ENCODE peak calls at places on chromosomes 4 and X, in seven cellular contexts. J is suprapubic skin; G is CD8-positive, alpha-beta memory T cell; V is mesendoderm; T is right lobe of liver; W is uterus; R is psoas muscle. L is an unnamed sample.

GRCh38 chrX:15911729-15912550 is 57.3 kb upstream of the AP1S2 start:
- DNase-seq in J (no peak), R (no peak), V (no peak), G (no peak), T (no peak), W (no peak), L (no peak)

GRCh38 chr4:55172694-55173287 is 47.4 kb upstream of the KDR start:
- DNase-seq in R (no peak), W (peak; percentile 32), G (no peak), V (peak; percentile 43), T (no peak), J (no peak), L (no peak)

GRCh38 chr4:100555791-100556190 is 38.0 kb upstream of the EMCN start:
- DNase-seq in R (no peak), G (no peak), J (no peak), V (no peak), W (no peak), T (no peak), L (no peak)

GRCh38 chr4:102761478-102761790 is 666 bp upstream of the MANBA start:
- DNase-seq in R (no peak), G (no peak), T (no peak), V (no peak), J (no peak), W (no peak), L (no peak)

GRCh38 chrX:107894038-107894437 is 68.4 kb downstream of the MID2 start:
- DNase-seq in V (peak; percentile 65), J (no peak), W (no peak), G (peak; percentile 53), R (no peak), T (no peak), L (no peak)

GRCh38 chrX:99901091-99901490 is 509.0 kb downstream of the PCDH19 start:
- DNase-seq in W (no peak), R (no peak), J (no peak), V (peak; percentile 0), G (no peak), T (no peak), L (no peak)

GRCh38 chr4:86185659-86186058 is 174.2 kb downstream of the MAPK10 start:
- DNase-seq in T (no peak), V (no peak), J (no peak), W (no peak), G (no peak), R (no peak), L (no peak)

GRCh38 chrX:119698835-119699234 is 5.9 kb upstream of the SEPTIN6 start:
- DNase-seq in V (peak; percentile 89), T (no peak), J (no peak), G (peak; percentile 42), W (no peak), R (no peak), L (no peak)

GRCh38 chr4:155632314-155632713 is 34.3 kb upstream of the GUCY1A1 start:
- DNase-seq in T (no peak), J (no peak), R (no peak), W (no peak), G (no peak), V (no peak), L (no peak)

GRCh38 chrX:139691843-139692505 is 16.0 kb downstream of the MCF2 start:
- DNase-seq in G (no peak), R (no peak), J (no peak), W (no peak), T (no peak), V (peak; percentile 23), L (no peak)

GRCh38 chr4:73446336-73446938 is 10.4 kb downstream of the AFP start:
- DNase-seq in J (no peak), W (no peak), R (no peak), V (peak; percentile 67), G (no peak), T (no peak), L (no peak)

GRCh38 chr4:55087016-55087929 is 38.1 kb downstream of the KDR start:
- DNase-seq in W (no peak), G (no peak), J (no peak), R (no peak), V (peak; percentile 14), T (no peak), L (no peak)

GRCh38 chr4:185914583-185915199 is 102.7 kb upstream of the SORBS2 start:
- DNase-seq in T (no peak), V (no peak), W (no peak), R (no peak), G (no peak), J (no peak), L (no peak)

GRCh38 chrX:138771042-138771441 is 59.5 kb upstream of the FGF13 start:
- DNase-seq in W (no peak), J (no peak), G (no peak), T (no peak), V (no peak), R (no peak), L (no peak)

GRCh38 chr4:10105421-10105820 is 11.2 kb downstream of the WDR1 start:
- DNase-seq in T (no peak), W (no peak), J (no peak), V (no peak), R (no peak), G (no peak), L (no peak)

GRCh38 chr4:55920571-55920970 is 28.2 kb upstream of the CEP135 start:
- DNase-seq in V (no peak), T (no peak), W (no peak), R (no peak), G (no peak), J (no peak), L (no peak)

GRCh38 chr4:113885291-113885690 is 94.2 kb downstream of the ARSJ start:
- DNase-seq in V (no peak), J (no peak), T (no peak), R (no peak), G (no peak), W (no peak), L (no peak)

DNA sequence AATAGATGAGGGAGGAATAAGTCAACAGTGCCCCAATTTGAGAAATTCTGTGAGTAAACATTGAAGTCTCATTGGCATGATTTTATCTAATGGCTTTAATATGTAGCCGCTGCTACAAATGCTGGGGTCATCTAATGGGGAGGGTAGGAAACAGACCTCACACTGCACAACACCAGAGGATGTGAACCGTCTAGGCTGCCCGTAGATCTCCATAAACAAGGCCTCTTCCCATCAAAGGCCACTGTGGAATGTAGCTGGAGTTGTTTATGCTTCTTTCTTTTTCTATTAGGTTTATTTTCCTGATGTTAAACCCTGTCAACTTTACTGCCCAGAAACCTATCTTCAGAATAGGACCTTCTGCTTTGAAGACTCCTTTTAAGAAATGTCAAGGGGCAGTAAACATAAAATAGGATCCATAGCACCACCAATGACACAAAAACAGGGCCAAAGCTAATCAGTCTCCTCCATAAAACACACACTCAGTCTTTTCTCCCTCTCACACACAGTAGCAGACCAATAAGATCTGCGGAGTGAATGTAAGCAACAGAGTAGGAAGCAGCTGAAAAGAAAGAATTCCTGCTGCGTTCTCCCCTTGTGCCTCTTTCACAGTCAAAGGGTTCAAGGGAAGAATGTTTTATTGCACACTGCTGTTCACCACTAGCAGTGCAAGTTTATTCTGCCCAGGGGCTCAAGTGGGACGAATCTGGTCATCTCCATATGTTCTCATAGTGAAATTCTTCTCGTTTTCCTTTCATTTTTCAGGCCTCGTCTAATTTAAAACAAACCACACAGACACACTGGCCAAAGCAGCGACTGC is 72.2 kb downstream of the MAML3 start:
- DNase-seq in W (no peak), R (no peak), V (no peak), J (no peak), G (no peak), T (no peak), L (no peak)
- H3K4me1 ChIP-seq in W (peaks cover 16% of the 10 kb centered on the region), R (peaks cover 20% of the 10 kb centered on the region), V (peaks cover 13% of the 10 kb centered on the region), J (peaks cover 2% of the 10 kb centered on the region), G (no peaks in the 10 kb centered on the region), T (no peaks in the 10 kb centered on the region), L (no peaks in the 10 kb centered on the region)

GRCh38 chr4:119240568-119240967 is 28.1 kb downstream of the USP53 start:
- DNase-seq in J (no peak), T (no peak), V (no peak), R (no peak), W (no peak), G (no peak), L (no peak)

GRCh38 chr4:119240128-119240527 is 27.6 kb downstream of the USP53 start:
- DNase-seq in R (no peak), T (no peak), V (peak; percentile 25), W (no peak), G (no peak), J (no peak), L (no peak)

GRCh38 chr4:119237201-119237600 is 24.7 kb downstream of the USP53 start:
- DNase-seq in V (no peak), J (no peak), T (no peak), W (no peak), R (no peak), G (no peak), L (no peak)

GRCh38 chr4:119237642-119238041 is 25.1 kb downstream of the USP53 start:
- DNase-seq in T (no peak), J (no peak), R (no peak), V (no peak), W (no peak), G (no peak), L (no peak)

GRCh38 chr4:119238068-119238722 is 25.7 kb downstream of the USP53 start:
- DNase-seq in T (no peak), V (peak; percentile 69), G (no peak), R (no peak), J (no peak), W (no peak), L (no peak)
- H3K4me1 ChIP-seq in T (no peaks in the 10 kb centered on the region), V (peaks cover 11% of the 10 kb centered on the region), G (peaks cover 9% of the 10 kb centered on the region), R (peaks cover 32% of the 10 kb centered on the region), J (peaks cover 10% of the 10 kb centered on the region), W (no peaks in the 10 kb centered on the region), L (peaks cover 11% of the 10 kb centered on the region)

DNA sequence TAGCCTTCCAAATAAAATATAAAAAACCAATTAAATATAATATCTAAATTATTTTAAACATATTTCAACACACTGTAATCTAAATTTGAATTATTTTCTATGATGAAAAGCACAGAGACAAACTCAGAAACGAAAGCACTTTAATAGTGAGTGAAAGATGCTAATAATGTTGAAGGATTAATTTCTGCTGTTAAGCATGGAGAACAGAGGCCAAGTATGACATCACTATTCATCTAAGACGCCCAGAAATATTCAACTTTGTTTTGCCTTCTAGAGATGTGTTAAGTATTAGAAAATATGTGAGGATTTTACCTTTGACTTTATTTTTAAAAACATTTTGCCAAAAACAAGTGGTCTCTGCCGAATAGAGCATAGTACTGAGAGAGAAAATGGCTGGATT is 19.3 kb downstream of the ARHGEF6 start:
- DNase-seq in T (no peak), R (no peak), W (no peak), J (no peak), V (no peak), G (no peak), L (no peak)
- H3K4me1 ChIP-seq in T (no peaks in the 10 kb centered on the region), R (peaks cover 33% of the 10 kb centered on the region), W (no peaks in the 10 kb centered on the region), J (no peaks in the 10 kb centered on the region), V (peaks cover 2% of the 10 kb centered on the region), G (peaks cover 35% of the 10 kb centered on the region), L (peaks cover 47% of the 10 kb centered on the region)

GRCh38 chr4:118942465-118942864 is 53.8 kb downstream of the SYNPO2 start:
- DNase-seq in J (no peak), G (no peak), T (no peak), V (no peak), R (peak; percentile 28), W (no peak), L (no peak)

GRCh38 chr4:118941799-118942198 is 53.1 kb downstream of the SYNPO2 start:
- DNase-seq in J (no peak), W (no peak), R (no peak), G (no peak), T (peak; percentile 51), V (no peak), L (no peak)

GRCh38 chr4:118939169-118939779 is 50.6 kb downstream of the SYNPO2 start:
- DNase-seq in V (no peak), R (no peak), J (no peak), W (no peak), G (no peak), T (no peak), L (no peak)

GRCh38 chr4:118936406-118936805 is 47.8 kb downstream of the SYNPO2 start:
- DNase-seq in J (no peak), W (no peak), R (no peak), T (no peak), G (no peak), V (no peak), L (no peak)

GRCh38 chr4:118941149-118941548 is 52.5 kb downstream of the SYNPO2 start:
- DNase-seq in W (peak; percentile 82), T (peak; percentile 80), J (no peak), G (no peak), R (no peak), V (no peak), L (no peak)
- H3K4me1 ChIP-seq in W (peaks cover 13% of the 10 kb centered on the region), T (no peaks in the 10 kb centered on the region), J (no peaks in the 10 kb centered on the region), G (no peaks in the 10 kb centered on the region), R (peaks cover 14% of the 10 kb centered on the region), V (no peaks in the 10 kb centered on the region), L (peaks cover 81% of the 10 kb centered on the region)

L was measured in heart left ventricle.